ENCODE peak calls at places on chromosomes 7 and 10, in nine cellular contexts. One of them, this sample, is unnamed.

GRCh38 chr7:31192996-31193395 is 140.9 kb downstream of the ADCYAP1R1 start:
- DNase-seq in CD8-positive, alpha-beta T cell: no peak
- DNase-seq in stimulated activated naive CD4-positive, alpha-beta T cell treated with Interleukin-2 at 50 U/mL for 16 hours: no peak
- DNase-seq in activated T-helper 1 cell treated with Interleukin-2 at 50 U/mL for 16 hours: no peak
- DNase-seq in T follicular helper cell: no peak
- DNase-seq in GM23338: peak; percentile 94
- DNase-seq in cerebellum: peak; percentile 69
- DNase-seq in ureter: peak; percentile 52
- DNase-seq in H9: peak; percentile 90
- DNase-seq in this sample: peak; percentile 93

GRCh38 chr10:103476046-103476768 is 2.8 kb downstream of the CALHM3 start:
- DNase-seq in CD8-positive, alpha-beta T cell: no peak
- DNase-seq in stimulated activated naive CD4-positive, alpha-beta T cell treated with Interleukin-2 at 50 U/mL for 16 hours: no peak
- DNase-seq in activated T-helper 1 cell treated with Interleukin-2 at 50 U/mL for 16 hours: no peak
- DNase-seq in T follicular helper cell: no peak
- DNase-seq in GM23338: peak; percentile 84
- DNase-seq in cerebellum: no peak
- DNase-seq in ureter: no peak
- DNase-seq in H9: peak; percentile 91
- DNase-seq in this sample: no peak

GRCh38 chr10:103855852-103856496 is 598 bp upstream of the SH3PXD2A start:
- DNase-seq in CD8-positive, alpha-beta T cell: no peak
- DNase-seq in stimulated activated naive CD4-positive, alpha-beta T cell treated with Interleukin-2 at 50 U/mL for 16 hours: no peak
- DNase-seq in activated T-helper 1 cell treated with Interleukin-2 at 50 U/mL for 16 hours: no peak
- DNase-seq in T follicular helper cell: no peak
- DNase-seq in GM23338: peak; percentile 40
- DNase-seq in cerebellum: no peak
- DNase-seq in ureter: no peak
- DNase-seq in H9: no peak
- DNase-seq in this sample: no peak

GRCh38 chr10:15140640-15141039 is 27.9 kb downstream of the NMT2 start:
- DNase-seq in CD8-positive, alpha-beta T cell: no peak
- DNase-seq in stimulated activated naive CD4-positive, alpha-beta T cell treated with Interleukin-2 at 50 U/mL for 16 hours: no peak
- DNase-seq in activated T-helper 1 cell treated with Interleukin-2 at 50 U/mL for 16 hours: no peak
- DNase-seq in T follicular helper cell: no peak
- DNase-seq in GM23338: no peak
- DNase-seq in cerebellum: peak; percentile 56
- DNase-seq in ureter: no peak
- DNase-seq in H9: no peak
- DNase-seq in this sample: peak; percentile 85

GRCh38 chr7:138527746-138528223 is 67.7 kb downstream of the TRIM24 start:
- DNase-seq in CD8-positive, alpha-beta T cell: no peak
- DNase-seq in stimulated activated naive CD4-positive, alpha-beta T cell treated with Interleukin-2 at 50 U/mL for 16 hours: no peak
- DNase-seq in activated T-helper 1 cell treated with Interleukin-2 at 50 U/mL for 16 hours: no peak
- DNase-seq in T follicular helper cell: no peak
- DNase-seq in GM23338: no peak
- DNase-seq in cerebellum: no peak
- DNase-seq in ureter: no peak
- DNase-seq in H9: no peak
- DNase-seq in this sample: no peak

GRCh38 chr7:112357136-112357535 is 93.1 kb upstream of the IFRD1 start:
- DNase-seq in CD8-positive, alpha-beta T cell: no peak
- DNase-seq in stimulated activated naive CD4-positive, alpha-beta T cell treated with Interleukin-2 at 50 U/mL for 16 hours: no peak
- DNase-seq in activated T-helper 1 cell treated with Interleukin-2 at 50 U/mL for 16 hours: no peak
- DNase-seq in T follicular helper cell: no peak
- DNase-seq in GM23338: peak; percentile 36
- DNase-seq in cerebellum: no peak
- DNase-seq in ureter: no peak
- DNase-seq in H9: peak; percentile 46
- DNase-seq in this sample: peak; percentile 18

GRCh38 chr7:120028636-120029035 is 244.3 kb upstream of the KCND2 start:
- DNase-seq in CD8-positive, alpha-beta T cell: no peak
- DNase-seq in stimulated activated naive CD4-positive, alpha-beta T cell treated with Interleukin-2 at 50 U/mL for 16 hours: no peak
- DNase-seq in activated T-helper 1 cell treated with Interleukin-2 at 50 U/mL for 16 hours: no peak
- DNase-seq in T follicular helper cell: no peak
- DNase-seq in GM23338: no peak
- DNase-seq in cerebellum: no peak
- DNase-seq in ureter: no peak
- DNase-seq in H9: no peak
- DNase-seq in this sample: no peak

GRCh38 chr7:44294325-44295069 is 30.9 kb downstream of the CAMK2B start:
- DNase-seq in CD8-positive, alpha-beta T cell: peak; percentile 3
- DNase-seq in stimulated activated naive CD4-positive, alpha-beta T cell treated with Interleukin-2 at 50 U/mL for 16 hours: no peak
- DNase-seq in activated T-helper 1 cell treated with Interleukin-2 at 50 U/mL for 16 hours: no peak
- DNase-seq in T follicular helper cell: no peak
- DNase-seq in GM23338: no peak
- DNase-seq in cerebellum: peak; percentile 0
- DNase-seq in ureter: peak; percentile 25
- DNase-seq in H9: no peak
- DNase-seq in this sample: no peak

GRCh38 chr7:24750441-24751055 is 6.7 kb downstream of the GSDME start:
- DNase-seq in CD8-positive, alpha-beta T cell: no peak
- DNase-seq in stimulated activated naive CD4-positive, alpha-beta T cell treated with Interleukin-2 at 50 U/mL for 16 hours: no peak
- DNase-seq in activated T-helper 1 cell treated with Interleukin-2 at 50 U/mL for 16 hours: no peak
- DNase-seq in T follicular helper cell: no peak
- DNase-seq in GM23338: no peak
- DNase-seq in cerebellum: no peak
- DNase-seq in ureter: no peak
- DNase-seq in H9: no peak
- DNase-seq in this sample: no peak

GRCh38 chr7:27916372-27916771 is 176.4 kb downstream of the TAX1BP1 start:
- DNase-seq in CD8-positive, alpha-beta T cell: no peak
- DNase-seq in stimulated activated naive CD4-positive, alpha-beta T cell treated with Interleukin-2 at 50 U/mL for 16 hours: no peak
- DNase-seq in activated T-helper 1 cell treated with Interleukin-2 at 50 U/mL for 16 hours: no peak
- DNase-seq in T follicular helper cell: no peak
- DNase-seq in GM23338: no peak
- DNase-seq in cerebellum: no peak
- DNase-seq in ureter: no peak
- DNase-seq in H9: no peak
- DNase-seq in this sample: no peak

GRCh38 chr7:77327932-77328628 is 88.1 kb downstream of the GSAP start:
- DNase-seq in CD8-positive, alpha-beta T cell: peak; percentile 30
- DNase-seq in stimulated activated naive CD4-positive, alpha-beta T cell treated with Interleukin-2 at 50 U/mL for 16 hours: no peak
- DNase-seq in activated T-helper 1 cell treated with Interleukin-2 at 50 U/mL for 16 hours: no peak
- DNase-seq in T follicular helper cell: no peak
- DNase-seq in GM23338: no peak
- DNase-seq in cerebellum: no peak
- DNase-seq in ureter: no peak
- DNase-seq in H9: no peak
- DNase-seq in this sample: no peak

GRCh38 chr10:44627591-44628354 is 242.9 kb upstream of the CXCL12 start:
- DNase-seq in CD8-positive, alpha-beta T cell: no peak
- DNase-seq in stimulated activated naive CD4-positive, alpha-beta T cell treated with Interleukin-2 at 50 U/mL for 16 hours: no peak
- DNase-seq in activated T-helper 1 cell treated with Interleukin-2 at 50 U/mL for 16 hours: no peak
- DNase-seq in T follicular helper cell: no peak
- DNase-seq in GM23338: peak; percentile 35
- DNase-seq in cerebellum: no peak
- DNase-seq in ureter: no peak
- DNase-seq in H9: no peak
- DNase-seq in this sample: no peak

GRCh38 chr10:127964644-127965043 is 57.7 kb downstream of the PTPRE start:
- DNase-seq in CD8-positive, alpha-beta T cell: no peak
- DNase-seq in stimulated activated naive CD4-positive, alpha-beta T cell treated with Interleukin-2 at 50 U/mL for 16 hours: no peak
- DNase-seq in activated T-helper 1 cell treated with Interleukin-2 at 50 U/mL for 16 hours: no peak
- DNase-seq in T follicular helper cell: no peak
- DNase-seq in GM23338: no peak
- DNase-seq in cerebellum: no peak
- DNase-seq in ureter: no peak
- DNase-seq in H9: peak; percentile 5
- DNase-seq in this sample: no peak

GRCh38 chr10:48603421-48604038 is 1.3 kb downstream of the ARHGAP22 start:
- DNase-seq in CD8-positive, alpha-beta T cell: no peak
- DNase-seq in stimulated activated naive CD4-positive, alpha-beta T cell treated with Interleukin-2 at 50 U/mL for 16 hours: no peak
- DNase-seq in activated T-helper 1 cell treated with Interleukin-2 at 50 U/mL for 16 hours: no peak
- DNase-seq in T follicular helper cell: no peak
- DNase-seq in GM23338: no peak
- DNase-seq in cerebellum: no peak
- DNase-seq in ureter: peak; percentile 32
- DNase-seq in H9: no peak
- DNase-seq in this sample: no peak